ENCODE peak calls at places on chromosomes 2 and 18, in four cellular contexts. V, L, Y and S are unnamed samples.
A peak's percentile ranks its signal among the peaks of the same experiment; 100 is the strongest.

GRCh38 chr18:62435435-62436031 is 87.3 kb upstream of the ZCCHC2 start:
- DNase-seq in Y (no peak), V (peak; percentile 16), L (no peak), S (no peak)

GRCh38 chr2:183162362-183162761 is 38.1 kb downstream of the NUP35 start:
- DNase-seq in Y (no peak), V (no peak), L (no peak), S (no peak)

GRCh38 chr2:27174638-27175037 is 25.8 kb downstream of the TCF23 start:
- DNase-seq in Y (no peak), L (no peak), V (no peak), S (no peak)

GRCh38 chr2:215918901-215919585 is 94.3 kb downstream of the MREG start:
- DNase-seq in L (no peak), V (no peak), Y (no peak), S (no peak)

GRCh38 chr18:24600076-24600654 is 139.7 kb downstream of the HRH4 start:
- DNase-seq in Y (no peak), V (peak; percentile 56), L (no peak), S (peak; percentile 32)

GRCh38 chr18:48918156-48918555 is 32.6 kb downstream of the SMAD7 start:
- DNase-seq in L (no peak), Y (peak; percentile 42), V (no peak), S (no peak)

GRCh38 chr2:152715854-152716428 is 1.3 kb downstream of the PRPF40A start:
- DNase-seq in Y (no peak), L (no peak), V (peak; percentile 37), S (no peak)

GRCh38 chr2:139160838-139161237 is 380.6 kb upstream of the NXPH2 start:
- DNase-seq in Y (no peak), L (no peak), V (no peak), S (no peak)

GRCh38 chr2:9108210-9108967 is 98.2 kb upstream of the ASAP2 start:
- DNase-seq in L (no peak), Y (peak; percentile 70), V (no peak), S (no peak)

GRCh38 chr2:30321466-30321865 is 90.1 kb downstream of the LBH start:
- DNase-seq in L (no peak), V (no peak), Y (no peak), S (no peak)

GRCh38 chr2:120381661-120382060 is 35.7 kb downstream of the INHBB start:
- DNase-seq in Y (no peak), V (no peak), L (no peak), S (no peak)

GRCh38 chr2:238973038-238973772 is 125.3 kb downstream of the TWIST2 start:
- DNase-seq in L (no peak), Y (no peak), V (no peak), S (no peak)

GRCh38 chr2:64338910-64339500 is 115.0 kb upstream of the LGALSL start:
- DNase-seq in Y (no peak), V (no peak), L (no peak), S (no peak)

GRCh38 chr2:175981546-175981945 is 20.5 kb downstream of the LNPK start:
- DNase-seq in V (no peak), L (no peak), Y (no peak), S (no peak)

GRCh38 chr18:5891361-5892215 is 3.7 kb downstream of the TMEM200C start:
- DNase-seq in L (peak; percentile 74), Y (no peak), V (peak; percentile 23), S (no peak)

GRCh38 chr2:197306024-197306690 is 4.4 kb downstream of the ANKRD44 start:
- DNase-seq in L (no peak), Y (no peak), V (no peak), S (no peak)

GRCh38 chr2:88281302-88282217 is 111.4 kb downstream of the THNSL2 start:
- DNase-seq in V (no peak), Y (no peak), L (no peak), S (no peak)

GRCh38 chr2:31140151-31140550 is 1.9 kb upstream of the GALNT14 start:
- DNase-seq in V (no peak), L (no peak), Y (no peak), S (no peak)

GRCh38 chr18:6623278-6623677 is 106.2 kb upstream of the ARHGAP28 start:
- DNase-seq in Y (no peak), L (no peak), V (no peak), S (no peak)

GRCh38 chr2:197255550-197255949 is 55.0 kb downstream of the ANKRD44 start:
- DNase-seq in V (peak; percentile 87), Y (peak; percentile 79), L (peak; percentile 96), S (no peak)

GRCh38 chr18:53843113-53843512 is 381.4 kb downstream of the MBD2 start:
- DNase-seq in L (no peak), Y (no peak), V (no peak), S (no peak)

GRCh38 chr18:9082763-9083510 is 19.6 kb upstream of the NDUFV2 start:
- DNase-seq in V (no peak), L (no peak), Y (no peak), S (no peak)

GRCh38 chr2:8137801-8138200 is 544.1 kb upstream of the ID2 start:
- DNase-seq in V (no peak), L (no peak), Y (no peak), S (no peak)

DNA sequence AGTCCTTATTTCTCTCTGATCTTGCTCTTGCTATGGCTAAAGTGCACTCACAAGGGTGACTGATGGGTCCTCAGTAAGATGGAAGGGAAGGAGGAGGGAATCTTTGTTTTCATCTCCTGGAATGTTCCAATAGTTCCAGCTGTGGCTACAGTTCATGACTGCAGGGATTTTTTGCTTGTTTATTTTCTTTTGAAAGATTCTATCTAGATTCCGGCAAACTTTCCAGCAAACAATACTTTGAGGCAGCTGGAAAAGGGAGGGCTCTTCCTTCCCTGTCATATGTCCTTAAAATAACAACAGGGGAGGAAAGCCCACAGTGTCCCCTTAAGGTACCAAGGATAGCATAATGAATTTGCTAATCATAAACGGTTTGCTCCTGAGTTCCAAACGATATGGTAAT is 111.3 kb upstream of the SLC14A2 start:
- DNase-seq in V (no peak), Y (no peak), L (no peak), S (no peak)
- H3K27ac ChIP-seq in V (no peak overlapping the region), Y (no peak overlapping the region), L (no peak overlapping the region), S (no peak overlapping the region)

DNA sequence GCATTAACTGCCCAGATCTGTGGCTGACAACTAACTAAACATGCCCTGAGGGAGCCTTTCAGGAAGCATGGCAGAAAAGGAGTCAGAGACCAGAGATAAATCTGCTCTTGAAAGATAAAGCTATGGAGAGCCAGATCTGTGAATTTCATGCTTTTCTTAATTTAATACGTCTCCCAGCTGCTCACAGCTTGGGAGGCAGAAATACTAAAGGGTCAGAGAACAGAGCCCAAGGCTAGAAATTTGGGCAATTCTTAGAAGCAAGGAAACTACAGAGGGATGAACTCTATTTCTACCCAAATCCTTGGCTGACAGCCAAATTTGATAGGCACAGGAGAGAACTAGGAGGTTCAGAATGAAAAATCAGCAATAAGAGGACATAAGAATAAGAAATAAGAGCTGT is 222.9 kb upstream of the DPP10 start:
- DNase-seq in Y (no peak), L (no peak), V (no peak), S (no peak)
- H3K27ac ChIP-seq in Y (no peak overlapping the region), L (no peak overlapping the region), V (no peak overlapping the region), S (no peak overlapping the region)

GRCh38 chr2:226300487-226300886 is 499.1 kb downstream of the IRS1 start:
- DNase-seq in Y (no peak), V (no peak), L (no peak), S (no peak)
- H3K27ac ChIP-seq in Y (no peak overlapping the region), V (no peak overlapping the region), L (no peak overlapping the region), S (no peak overlapping the region)

GRCh38 chr18:55244520-55244919 is 285.3 kb upstream of the CCDC68 start:
- DNase-seq in V (no peak), L (no peak), Y (no peak), S (no peak)
- H3K27ac ChIP-seq in V (peak overlapping the region; percentile 86), L (peak overlapping the region; percentile 33), Y (peak overlapping the region; percentile 82), S (no peak overlapping the region)

DNA sequence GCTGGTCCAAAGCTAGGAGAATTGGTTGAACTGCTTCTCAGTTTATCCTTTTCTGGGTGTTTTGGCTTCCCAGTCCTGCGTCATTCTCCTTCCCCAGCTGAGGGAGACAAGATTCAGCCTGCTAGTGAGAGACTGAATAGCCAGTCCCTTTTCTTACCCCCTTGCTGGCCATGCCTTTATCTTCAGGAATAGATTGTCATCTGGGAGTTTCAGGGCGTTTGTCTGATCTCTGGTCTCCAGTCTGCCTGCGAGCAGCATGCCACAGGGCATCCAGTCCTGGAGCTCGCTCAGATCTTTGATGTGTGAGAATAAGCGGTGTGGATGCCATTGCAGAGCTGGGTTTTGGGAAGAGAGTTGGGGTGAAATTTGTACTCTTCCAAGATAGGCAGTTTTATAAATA is 5.8 kb downstream of the MYO1B start:
- DNase-seq in L (no peak), V (peak; percentile 10), Y (no peak), S (no peak)
- H3K27ac ChIP-seq in L (no peak overlapping the region), V (peak overlapping the region; percentile 39), Y (no peak overlapping the region), S (no peak overlapping the region)

DNA sequence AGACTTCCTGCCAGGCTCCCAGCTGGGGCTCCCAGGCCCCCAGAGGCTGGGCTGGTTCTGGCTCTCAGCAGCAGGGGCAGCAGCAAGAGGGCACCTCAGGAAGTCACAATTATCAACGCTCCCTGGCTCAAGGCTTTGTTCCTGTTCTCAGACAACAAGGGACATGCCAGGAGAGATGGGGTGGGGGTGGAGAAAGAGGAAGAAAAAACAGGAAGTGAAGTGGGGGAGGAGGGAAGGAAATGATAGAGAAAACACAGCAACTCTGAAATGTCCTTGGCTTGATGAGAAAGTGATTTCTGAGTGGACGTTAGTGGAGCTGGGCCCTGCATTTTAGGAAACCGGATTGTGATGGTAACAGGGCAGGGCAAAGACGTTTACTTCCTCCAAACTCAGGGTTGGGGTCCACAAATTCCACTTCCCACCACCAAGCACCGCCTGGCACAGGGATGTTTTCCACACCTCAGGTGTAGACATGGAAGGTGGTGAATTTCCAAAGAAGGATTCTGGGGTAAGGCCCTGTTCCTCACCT is 40.4 kb downstream of the CYRIA start:
- DNase-seq in V (no peak), Y (no peak), L (peak; percentile 86), S (no peak)
- H3K27ac ChIP-seq in V (no peak overlapping the region), Y (no peak overlapping the region), L (peak overlapping the region; percentile 92), S (peak overlapping the region; percentile 78)

DNA sequence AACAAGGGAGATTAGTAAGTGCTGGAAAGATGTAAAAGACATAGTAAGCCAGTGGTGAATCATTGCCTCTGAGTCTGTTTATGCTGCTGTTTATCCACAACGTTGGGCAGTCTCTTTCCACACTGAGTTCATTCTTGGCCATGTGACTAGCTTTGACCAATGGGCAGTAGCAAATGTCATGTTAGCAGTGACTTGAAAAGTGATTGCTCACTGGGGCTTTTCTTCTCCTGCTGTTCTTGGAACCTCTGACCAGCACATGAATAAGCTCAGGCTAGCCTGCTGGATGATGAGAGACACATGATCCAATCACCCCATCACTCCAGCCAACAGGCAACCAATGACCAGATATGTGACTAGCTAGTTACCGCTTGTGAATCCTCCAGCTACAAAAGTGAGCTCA is 360.4 kb downstream of the SLC4A3 start:
- DNase-seq in V (no peak), L (no peak), Y (no peak), S (no peak)
- H3K27ac ChIP-seq in V (no peak overlapping the region), L (no peak overlapping the region), Y (no peak overlapping the region), S (no peak overlapping the region)